ENCODE peak calls at places on chromosomes 16 and 17, in eight cellular contexts. M is astrocyte of the spinal cord, D is hepatocyte, Y is upper lobe of left lung, T is ovary, I is glutamatergic neuron, U is cardiac fibroblast, E is pancreas. R is an unnamed sample.

GRCh38 chr16:27313422-27314160 is at the start of gene IL4R:
- DNase-seq in M (peak; percentile 75), D (peak; percentile 88), Y (peak; percentile 94), T (peak; percentile 62), I (peak; percentile 52), U (peak; percentile 93), E (peak; percentile 72), R (peak; percentile 48)

GRCh38 chr17:51046527-51047384 is 73.9 kb downstream of the SPAG9 start:
- DNase-seq in M (peak; percentile 96), D (peak; percentile 89), Y (no peak), T (peak; percentile 76), I (peak; percentile 84), U (peak; percentile 96), E (no peak), R (no peak)

GRCh38 chr16:24255446-24256352 is at the start of gene CACNG3:
- DNase-seq in M (peak; percentile 1), D (peak; percentile 90), Y (peak; percentile 85), T (no peak), I (peak; percentile 52), U (peak; percentile 9), E (peak; percentile 37), R (no peak)

GRCh38 chr16:11597268-11597690 is 10.6 kb upstream of the LITAF start:
- DNase-seq in M (no peak), D (no peak), Y (no peak), T (no peak), I (no peak), U (peak; percentile 39), E (no peak), R (peak; percentile 14)

GRCh38 chr16:80176114-80176513 is 364.7 kb upstream of the DYNLRB2 start:
- DNase-seq in M (no peak), D (no peak), Y (no peak), T (no peak), I (no peak), U (no peak), E (no peak), R (no peak)

GRCh38 chr17:58352843-58353719 is 1.1 kb upstream of the SUPT4H1 start:
- DNase-seq in M (peak; percentile 39), D (peak; percentile 57), Y (no peak), T (peak; percentile 44), I (no peak), U (peak; percentile 44), E (no peak), R (peak; percentile 12)

GRCh38 chr17:81239714-81240555 is 817 bp downstream of the NDUFAF8 start:
- DNase-seq in M (no peak), D (peak; percentile 35), Y (no peak), T (no peak), I (peak; percentile 41), U (no peak), E (peak; percentile 43), R (peak; percentile 22)

GRCh38 chr16:51500306-51500705 is 349.2 kb upstream of the SALL1 start:
- DNase-seq in M (peak; percentile 56), D (no peak), Y (no peak), T (no peak), I (no peak), U (peak; percentile 6), E (no peak), R (no peak)

GRCh38 chr17:35164716-35165115 is 17.1 kb downstream of the UNC45B start:
- DNase-seq in M (no peak), D (no peak), Y (no peak), T (no peak), I (no peak), U (no peak), E (no peak), R (no peak)

GRCh38 chr17:8522577-8522976 is 86.9 kb downstream of the NDEL1 start:
- DNase-seq in M (no peak), D (no peak), Y (no peak), T (no peak), I (no peak), U (peak; percentile 21), E (no peak), R (no peak)

GRCh38 chr17:16916557-16916920 is 55.4 kb downstream of the TNFRSF13B start:
- DNase-seq in M (no peak), D (no peak), Y (no peak), T (no peak), I (no peak), U (no peak), E (no peak), R (no peak)

GRCh38 chr16:87183647-87184046 is 133.5 kb downstream of the C16orf95 start:
- DNase-seq in M (no peak), D (no peak), Y (no peak), T (no peak), I (no peak), U (no peak), E (no peak), R (no peak)

GRCh38 chr16:87186440-87186839 is 130.8 kb downstream of the C16orf95 start:
- DNase-seq in M (no peak), D (no peak), Y (peak; percentile 48), T (no peak), I (no peak), U (no peak), E (no peak), R (no peak)

GRCh38 chr16:87185983-87186382 is 131.2 kb downstream of the C16orf95 start:
- DNase-seq in M (no peak), D (no peak), Y (peak; percentile 54), T (no peak), I (no peak), U (no peak), E (no peak), R (no peak)

GRCh38 chr16:87186876-87187533 is 130.2 kb downstream of the C16orf95 start:
- DNase-seq in M (no peak), D (no peak), Y (no peak), T (no peak), I (no peak), U (no peak), E (no peak), R (no peak)

DNA sequence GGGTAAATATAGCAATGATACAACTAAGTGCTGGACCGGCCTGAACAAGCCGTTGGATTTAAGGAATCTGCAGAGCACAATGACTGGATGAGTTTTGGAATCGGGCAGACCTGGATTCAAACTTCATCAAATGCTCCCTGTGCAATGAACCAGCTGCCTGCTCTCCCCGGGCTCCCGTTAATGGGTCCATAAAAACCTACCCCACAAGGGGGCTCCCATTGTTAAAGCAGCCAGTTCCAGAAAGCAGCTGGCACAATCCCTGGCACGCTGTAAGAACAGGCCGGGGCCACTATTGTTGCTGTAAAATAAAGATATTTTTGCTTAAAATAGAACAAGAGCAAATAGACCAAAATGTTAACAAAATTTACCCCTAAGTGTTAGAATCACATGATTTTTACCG is 131.9 kb downstream of the C16orf95 start:
- DNase-seq in M (no peak), D (no peak), Y (no peak), T (no peak), I (no peak), U (no peak), E (no peak), R (no peak)
- TF ChIP-seq CTCF in M (peak; percentile 13), D (no peak), Y (no peak), T (no peak), I (no peak), U (no peak), E (no peak), R (peak; percentile 36)

DNA sequence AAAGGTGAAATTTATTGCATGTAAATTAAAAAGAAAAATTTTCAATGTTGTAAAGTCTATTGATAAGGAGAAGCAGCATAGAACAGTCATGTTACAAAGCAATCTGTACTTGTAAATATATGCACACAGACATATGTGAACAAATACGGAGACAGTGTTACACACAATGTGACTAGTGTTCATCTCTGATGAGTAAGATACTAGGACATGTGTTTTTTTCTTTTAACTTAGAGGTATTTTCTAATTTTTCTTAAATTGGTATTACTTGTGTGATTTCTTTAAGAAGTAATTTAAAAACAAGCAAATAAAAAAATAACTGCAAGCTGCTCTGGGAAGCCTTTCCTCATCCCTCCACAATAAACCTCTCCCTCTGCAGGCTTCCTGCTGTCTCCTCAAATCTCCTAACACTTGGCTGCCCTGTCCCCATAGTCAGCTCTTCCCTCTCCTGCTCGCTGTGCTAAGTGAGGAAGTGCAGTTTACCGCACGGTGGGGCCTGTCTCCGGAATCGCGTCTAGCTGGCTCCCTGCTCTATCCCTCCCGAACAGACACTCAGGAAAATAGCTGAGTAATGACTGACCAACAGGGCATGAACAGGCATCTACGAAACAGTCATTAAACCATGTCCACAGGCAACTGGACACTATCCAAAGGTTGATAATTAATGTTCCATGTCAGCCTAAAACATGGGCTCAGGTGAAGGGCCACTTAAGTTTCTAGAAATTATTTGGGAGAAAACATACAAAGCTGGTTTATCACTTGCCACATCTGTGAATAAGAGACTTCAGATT is 35.9 kb downstream of the CMTM4 start:
- DNase-seq in M (peak; percentile 86), D (peak; percentile 84), Y (no peak), T (peak; percentile 66), I (peak; percentile 59), U (peak; percentile 89), E (no peak), R (peak; percentile 73)
- TF ChIP-seq CTCF in M (peak; percentile 52), D (peak; percentile 33), Y (peak; percentile 32), T (no peak), I (no peak), U (peak; percentile 45), E (no peak), R (peak; percentile 14)

DNA sequence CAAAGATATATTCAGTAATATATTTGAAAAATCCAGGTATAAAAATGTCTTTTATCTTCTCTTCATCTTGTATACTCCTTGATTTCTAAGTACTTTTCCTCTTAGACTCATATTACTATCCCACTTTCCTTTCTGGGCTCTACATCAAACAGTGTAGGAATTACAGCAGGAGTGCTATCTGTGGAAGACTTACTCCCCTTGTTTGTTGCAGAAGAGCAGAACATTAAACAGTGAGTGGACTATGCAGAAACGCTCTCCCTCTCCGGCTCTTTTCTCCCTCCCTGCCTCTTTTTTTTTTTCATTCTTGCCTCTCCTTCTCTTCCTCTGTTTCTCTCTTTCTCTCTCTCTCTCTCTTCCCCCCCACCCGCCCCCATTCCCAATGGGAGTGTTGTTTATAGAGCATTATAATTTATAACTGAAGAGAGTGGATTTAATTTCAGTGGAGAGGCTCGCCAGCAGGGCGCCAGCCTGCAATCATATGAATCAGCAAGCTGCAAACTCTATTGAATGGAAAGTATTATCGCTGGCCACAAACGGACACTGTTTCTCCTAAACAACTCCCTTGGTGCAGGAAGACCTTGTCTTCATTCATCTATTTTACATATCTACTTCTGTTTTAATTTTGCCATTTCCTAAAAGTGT is 242.3 kb upstream of the TBX2 start:
- DNase-seq in M (peak; percentile 62), D (peak; percentile 54), Y (no peak), T (no peak), I (no peak), U (peak; percentile 48), E (no peak), R (no peak)
- TF ChIP-seq CTCF in M (peak; percentile 12), D (no peak), Y (no peak), T (no peak), I (no peak), U (peak; percentile 12), E (no peak), R (no peak)

GRCh38 chr17:74866198-74866835 is 6.5 kb downstream of the FDXR start:
- DNase-seq in M (no peak), D (no peak), Y (no peak), T (no peak), I (no peak), U (no peak), E (no peak), R (no peak)

GRCh38 chr17:74864866-74865395 is 5.2 kb upstream of the GRIN2C start:
- DNase-seq in M (peak; percentile 53), D (peak; percentile 77), Y (no peak), T (peak; percentile 83), I (peak; percentile 88), U (peak; percentile 67), E (peak; percentile 74), R (peak; percentile 82)

GRCh38 chr17:74864297-74864865 is 4.7 kb upstream of the GRIN2C start:
- DNase-seq in M (no peak), D (no peak), Y (no peak), T (no peak), I (no peak), U (no peak), E (no peak), R (no peak)

GRCh38 chr17:74863420-74864296 is 4.0 kb upstream of the GRIN2C start:
- DNase-seq in M (no peak), D (no peak), Y (no peak), T (no peak), I (no peak), U (no peak), E (no peak), R (peak; percentile 23)

GRCh38 chr17:74865504-74866197 is 6.0 kb upstream of the GRIN2C start:
- DNase-seq in M (no peak), D (no peak), Y (no peak), T (no peak), I (no peak), U (no peak), E (no peak), R (no peak)
- TF ChIP-seq CTCF in M (no peak), D (no peak), Y (no peak), T (no peak), I (no peak), U (no peak), E (no peak), R (no peak)